ENCODE peak calls at places on chromosomes 2 and 18, in seven cellular contexts. Z, M, S, V, H, B and P are unnamed samples.

GRCh38 chr18:44697315-44697714 is 16.6 kb downstream of the SETBP1 start:
- DNase-seq in Z (no peak), M (no peak), S (no peak), V (no peak), H (no peak), B (no peak), P (no peak)

GRCh38 chr2:62938126-62938525 is 112.5 kb upstream of the OTX1 start:
- DNase-seq in Z (no peak), M (no peak), S (no peak), V (no peak), H (no peak), B (no peak), P (no peak)

GRCh38 chr2:10721344-10722251 is at the start of gene ATP6V1C2:
- DNase-seq in Z (no peak), M (no peak), S (peak), V (peak), H (no peak), B (peak), P (peak)

GRCh38 chr2:44392338-44392943 is 30.7 kb downstream of the CAMKMT start:
- DNase-seq in Z (peak), M (peak), S (peak), V (no peak), H (no peak), B (no peak), P (peak)

GRCh38 chr2:226795281-226796011 is 4.2 kb downstream of the IRS1 start:
- DNase-seq in Z (no peak), M (no peak), S (peak), V (peak), H (peak), B (peak), P (no peak)

GRCh38 chr2:203170502-203170901 is 68.3 kb upstream of the CYP20A1 start:
- DNase-seq in Z (no peak), M (no peak), S (no peak), V (no peak), H (no peak), B (no peak), P (no peak)

GRCh38 chr2:74747411-74748080 is 86.4 kb upstream of the HK2 start:
- DNase-seq in Z (no peak), M (no peak), S (no peak), V (no peak), H (no peak), B (no peak), P (no peak)

GRCh38 chr2:185335879-185336278 is 402.7 kb upstream of the FSIP2 start:
- DNase-seq in Z (no peak), M (no peak), S (no peak), V (no peak), H (no peak), B (no peak), P (no peak)

GRCh38 chr2:6309415-6310185 is 556.1 kb downstream of the CMPK2 start:
- DNase-seq in Z (no peak), M (no peak), S (no peak), V (no peak), H (no peak), B (no peak), P (no peak)

GRCh38 chr2:195489101-195489500 is 167.9 kb upstream of the SLC39A10 start:
- DNase-seq in Z (no peak), M (no peak), S (no peak), V (no peak), H (no peak), B (no peak), P (no peak)

GRCh38 chr2:38105911-38106310 is 30.0 kb upstream of the CYP1B1 start:
- DNase-seq in Z (no peak), M (no peak), S (no peak), V (no peak), H (no peak), B (no peak), P (no peak)

GRCh38 chr2:196652869-196653268 is 13.4 kb downstream of the CCDC150 start:
- DNase-seq in Z (no peak), M (no peak), S (no peak), V (no peak), H (no peak), B (no peak), P (no peak)

GRCh38 chr2:229920011-229920781 is 1.6 kb downstream of the TRIP12 start:
- DNase-seq in Z (peak), M (peak), S (peak), V (no peak), H (no peak), B (peak), P (peak)

GRCh38 chr2:240457223-240458043 is 22.0 kb downstream of the GPC1 start:
- DNase-seq in Z (no peak), M (no peak), S (no peak), V (no peak), H (no peak), B (no peak), P (no peak)

GRCh38 chr2:111069722-111070121 is 51.0 kb upstream of the BCL2L11 start:
- DNase-seq in Z (no peak), M (no peak), S (no peak), V (no peak), H (no peak), B (no peak), P (no peak)

GRCh38 chr2:112031916-112032582 is 23.0 kb upstream of the TMEM87B start:
- DNase-seq in Z (peak), M (no peak), S (peak), V (peak), H (peak), B (no peak), P (no peak)

GRCh38 chr2:99462084-99462483 is 27.7 kb downstream of the REV1 start:
- DNase-seq in Z (no peak), M (no peak), S (no peak), V (no peak), H (no peak), B (no peak), P (no peak)

GRCh38 chr18:37385846-37386435 is 179.7 kb downstream of the CELF4 start:
- DNase-seq in Z (peak), M (no peak), S (no peak), V (no peak), H (no peak), B (no peak), P (no peak)

GRCh38 chr2:142868281-142868762 is 9.1 kb upstream of the KYNU start:
- DNase-seq in Z (peak), M (no peak), S (peak), V (peak), H (peak), B (peak), P (peak)
- TF ChIP-seq CTCF in Z (no peak), M (no peak), S (no peak), V (no peak), H (no peak), B (no peak), P (no peak)

GRCh38 chr18:9136315-9137141 is at the start of gene ANKRD12:
- DNase-seq in Z (peak), M (peak), S (peak), V (peak), H (peak), B (peak), P (peak)

GRCh38 chr18:9133225-9133624 is 3.4 kb upstream of the ANKRD12 start:
- DNase-seq in Z (no peak), M (no peak), S (no peak), V (no peak), H (no peak), B (no peak), P (no peak)

GRCh38 chr18:9137168-9138066 is 836 bp downstream of the ANKRD12 start:
- DNase-seq in Z (peak), M (peak), S (peak), V (peak), H (peak), B (peak), P (peak)

GRCh38 chr18:9135081-9135911 is 1.3 kb upstream of the ANKRD12 start:
- DNase-seq in Z (peak), M (no peak), S (no peak), V (no peak), H (no peak), B (no peak), P (no peak)

DNA sequence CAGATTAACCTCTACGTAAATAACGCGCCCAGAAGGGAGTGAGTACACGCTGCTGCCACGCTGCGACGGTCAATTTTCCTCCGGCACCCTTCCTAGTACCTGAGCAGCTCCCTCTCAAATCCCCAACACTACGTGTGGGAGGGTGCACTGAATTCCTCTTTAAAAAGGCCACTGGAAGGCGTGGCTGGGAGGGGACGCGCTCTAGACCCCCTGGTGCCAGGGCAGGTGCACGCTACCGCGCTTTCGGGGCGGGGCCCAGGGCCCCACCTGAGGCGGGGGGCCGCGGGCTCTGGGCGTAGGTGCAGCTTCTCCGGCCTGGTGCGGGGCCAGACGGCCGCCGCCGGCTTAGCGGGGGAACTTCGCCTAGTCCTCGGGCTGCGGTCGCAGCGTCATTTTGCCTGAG is 668 bp upstream of the ANKRD12 start:
- DNase-seq in Z (peak), M (peak), S (no peak), V (no peak), H (no peak), B (no peak), P (peak)
- TF ChIP-seq POLR2AphosphoS5 in Z (no peak), M (peak), S (no peak), V (no peak), H (no peak), B (no peak), P (no peak)

DNA sequence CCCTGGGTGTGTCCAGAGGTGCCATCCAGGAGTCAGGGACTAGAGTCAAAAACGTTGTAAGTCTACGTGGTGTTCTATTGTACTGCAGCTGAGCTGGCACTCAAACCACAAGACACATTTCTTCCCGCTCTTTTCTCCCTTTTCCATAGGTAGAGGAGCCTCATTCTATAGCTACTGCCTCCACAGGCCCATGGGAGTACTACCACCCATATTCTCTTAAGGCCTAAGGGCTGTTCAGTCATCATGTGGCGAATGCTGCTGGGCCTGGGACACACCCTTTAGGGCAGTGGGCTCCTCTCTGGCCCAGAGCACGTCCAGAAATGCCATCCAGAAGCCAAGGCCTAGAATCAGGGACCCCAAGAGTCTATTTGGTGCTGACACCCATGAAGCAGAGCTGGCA is 1271.7 kb downstream of the CNTNAP5 start:
- DNase-seq in Z (no peak), M (no peak), S (no peak), V (no peak), H (no peak), B (no peak), P (no peak)
- TF ChIP-seq CTCF in Z (no peak), M (no peak), S (no peak), V (no peak), H (no peak), B (no peak), P (no peak)

GRCh38 chr2:171999604-172000469 is at the start of gene METAP1D:
- DNase-seq in Z (peak), M (peak), S (peak), V (peak), H (peak), B (peak), P (peak)
- TF ChIP-seq POLR2AphosphoS5 in Z (peak), M (peak), S (peak), V (peak), H (peak), B (peak), P (no peak)